ENCODE peak calls at places on chromosomes 16 and 17, in four cellular contexts. N, K, I and T are unnamed samples.

GRCh38 chr17:4108397-4108796 is 34.4 kb downstream of the ZZEF1 start:
- DNase-seq in I (no peak), K (no peak), N (no peak), T (no peak)

GRCh38 chr16:2501938-2502900 is 11.5 kb upstream of the ATP6V0C start:
- DNase-seq in N (no peak), K (no peak), I (no peak), T (no peak)

GRCh38 chr16:77540656-77541055 is 105.8 kb upstream of the ADAMTS18 start:
- DNase-seq in N (no peak), I (no peak), K (no peak), T (no peak)

GRCh38 chr17:43033947-43034622 is 9.1 kb downstream of the RND2 start:
- DNase-seq in N (no peak), K (no peak), I (no peak), T (no peak)

GRCh38 chr17:76670020-76670707 is 26.6 kb upstream of the ST6GALNAC1 start:
- DNase-seq in K (no peak), I (no peak), N (no peak), T (no peak)

GRCh38 chr16:83046664-83047063 is 419.9 kb downstream of the CDH13 start:
- DNase-seq in K (no peak), N (no peak), I (no peak), T (no peak)

GRCh38 chr16:719815-720506 is 985 bp upstream of the ANTKMT start:
- DNase-seq in K (no peak), I (peak; percentile 66), N (peak; percentile 74), T (no peak)

GRCh38 chr17:83064732-83065659 is 14.4 kb upstream of the METRNL start:
- DNase-seq in I (no peak), N (no peak), K (no peak), T (no peak)

GRCh38 chr16:29007865-29008593 is 23.2 kb downstream of the LAT start:
- DNase-seq in I (no peak), K (no peak), N (no peak), T (peak; percentile 47)

GRCh38 chr17:77441130-77441920 is 300.6 kb downstream of the SEC14L1 start:
- DNase-seq in N (no peak), I (no peak), K (peak; percentile 98), T (no peak)

GRCh38 chr16:79150128-79150527 is 450.4 kb downstream of the MAF start:
- DNase-seq in K (no peak), I (no peak), N (no peak), T (no peak)

GRCh38 chr16:76756951-76757350 is 434.0 kb upstream of the MON1B start:
- DNase-seq in N (no peak), I (no peak), K (no peak), T (no peak)

GRCh38 chr17:5500247-5500803 is 14.0 kb downstream of the MIS12 start:
- DNase-seq in N (no peak), I (no peak), K (no peak), T (no peak)

GRCh38 chr16:46686815-46687473 is 2.0 kb downstream of the VPS35 start:
- DNase-seq in K (no peak), N (no peak), I (no peak), T (no peak)

GRCh38 chr16:57564571-57565270 is 22.3 kb downstream of the ADGRG5 start:
- DNase-seq in I (no peak), N (no peak), K (no peak), T (no peak)

GRCh38 chr17:47875011-47875471 is 21.0 kb upstream of the SP2 start:
- DNase-seq in K (no peak), I (no peak), N (no peak), T (no peak)

GRCh38 chr16:5709889-5710288 is 612.3 kb upstream of the EEF2KMT start:
- DNase-seq in N (no peak), K (no peak), I (no peak), T (no peak)

GRCh38 chr16:610513-611381 is 20.0 kb upstream of the WFIKKN1 start:
- DNase-seq in K (no peak), I (peak; percentile 73), N (no peak), T (peak; percentile 71)

GRCh38 chr17:82000803-82001649 is 21.7 kb downstream of the CENPX start:
- DNase-seq in N (no peak), I (no peak), K (no peak), T (no peak)

GRCh38 chr17:57096472-57097198 is 11.6 kb downstream of the AKAP1 start:
- DNase-seq in I (peak; percentile 29), N (no peak), K (no peak), T (no peak)

GRCh38 chr17:49438439-49438861 is 23.8 kb upstream of the PHB1 start:
- DNase-seq in K (no peak), N (no peak), I (peak; percentile 41), T (no peak)
- TF ChIP-seq POLR2AphosphoS2 in K (no peak), N (no peak), I (no peak), T (no peak)

GRCh38 chr17:28896491-28896883 is 1.0 kb downstream of the FLOT2 start:
- DNase-seq in N (no peak), I (no peak), K (no peak), T (no peak)

GRCh38 chr17:28897769-28898259 is 281 bp upstream of the FLOT2 start:
- DNase-seq in I (no peak), K (no peak), N (no peak), T (no peak)

GRCh38 chr17:28896884-28897768 is at the start of gene FLOT2:
- DNase-seq in N (peak; percentile 36), K (no peak), I (peak; percentile 54), T (peak; percentile 88)

GRCh38 chr17:28898261-28898955 is 875 bp upstream of the FLOT2 start:
- DNase-seq in N (no peak), K (no peak), I (no peak), T (no peak)

GRCh38 chr17:28895794-28896447 is 1.6 kb downstream of the FLOT2 start:
- DNase-seq in K (no peak), N (no peak), I (no peak), T (peak; percentile 40)
- H3K27ac ChIP-seq in K (no peak overlapping the region), N (peak overlapping the region; percentile 97), I (no peak overlapping the region), T (peak overlapping the region; percentile 91)

DNA sequence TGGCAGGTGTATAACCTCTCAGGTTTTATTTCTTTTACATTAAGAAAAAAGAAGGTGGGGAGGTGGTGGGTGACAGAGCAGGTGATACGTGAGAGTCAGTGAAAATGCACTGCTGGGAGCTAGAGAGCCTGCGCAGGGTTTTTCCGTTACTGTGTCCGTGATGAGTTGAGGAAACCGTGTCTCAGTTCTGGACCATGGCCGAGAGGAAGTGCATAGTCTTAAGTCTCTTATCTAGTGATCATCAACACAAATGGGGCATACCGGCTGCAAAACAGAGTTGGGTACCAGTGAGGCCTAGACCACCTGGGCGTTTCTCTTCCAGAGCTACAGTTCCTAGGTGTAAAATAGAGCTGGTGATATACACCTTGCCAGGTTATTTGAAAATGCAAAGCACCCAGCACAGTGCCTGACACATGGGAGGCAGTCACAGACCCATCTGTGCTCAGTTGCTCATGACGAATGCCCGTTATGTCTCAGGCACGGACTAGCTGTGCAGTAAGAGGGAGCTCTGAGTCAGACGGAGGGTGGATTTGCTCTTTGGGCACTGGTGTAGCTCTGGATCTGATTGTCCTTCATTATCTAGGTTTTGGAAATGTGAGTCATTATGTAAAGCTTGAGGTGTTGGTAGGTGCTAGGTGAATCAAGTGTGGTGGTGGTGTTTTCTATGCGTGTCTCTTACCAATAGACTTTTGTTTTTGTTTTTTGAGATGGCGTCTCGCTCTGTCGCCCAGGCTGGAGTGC is 60.9 kb downstream of the RPTOR start:
- DNase-seq in I (peak; percentile 50), N (peak; percentile 23), K (peak; percentile 85), T (peak; percentile 33)
- TF ChIP-seq POLR2AphosphoS2 in I (no peak), N (no peak), K (no peak), T (no peak)

GRCh38 chr17:58693751-58694150 is 1.3 kb downstream of the RAD51C start:
- DNase-seq in I (no peak), N (no peak), K (no peak), T (no peak)
- H3K27ac ChIP-seq in I (no peak overlapping the region), N (peak overlapping the region; percentile 85), K (peak overlapping the region; percentile 96), T (peak overlapping the region; percentile 87)